ENCODE peak calls at places on chromosomes 16 and 17, in ten cellular contexts. N is breast epithelium, F is sigmoid colon, B is stomach, U is SK-N-SH, M is upper lobe of left lung, W is K562, D is GM23338, Y is spleen, S is transverse colon. R is an unnamed sample.

GRCh38 chr16:2924901-2925820 is 13.4 kb downstream of the FLYWCH1 start:
- DNase-seq in N (no peak), F (no peak), B (no peak), U (peak; percentile 11), M (no peak), W (no peak), D (peak; percentile 91), Y (no peak), S (no peak), R (no peak)

GRCh38 chr16:2824626-2825025 is 5.5 kb upstream of the ZG16B start:
- DNase-seq in N (no peak), F (no peak), B (no peak), U (no peak), M (no peak), W (no peak), D (no peak), Y (peak; percentile 36), S (peak; percentile 2), R (no peak)

GRCh38 chr17:16352303-16352837 is 899 bp downstream of the CENPV start:
- DNase-seq in N (no peak), F (no peak), B (peak; percentile 48), U (peak; percentile 79), M (no peak), W (peak; percentile 62), D (peak; percentile 85), Y (peak; percentile 77), S (peak; percentile 54), R (peak; percentile 41)

GRCh38 chr17:50593321-50593720 is 32.8 kb downstream of the CACNA1G start:
- DNase-seq in N (no peak), F (no peak), B (peak; percentile 49), U (peak; percentile 97), M (peak; percentile 87), W (no peak), D (peak; percentile 67), Y (no peak), S (no peak), R (no peak)

GRCh38 chr17:15955793-15956541 is 11.0 kb downstream of the ADORA2B start:
- DNase-seq in N (no peak), F (peak; percentile 22), B (no peak), U (no peak), M (no peak), W (peak; percentile 78), D (peak; percentile 62), Y (peak; percentile 9), S (no peak), R (no peak)

GRCh38 chr16:48405907-48406306 is 20.7 kb upstream of the SIAH1 start:
- DNase-seq in N (no peak), F (no peak), B (no peak), U (no peak), M (no peak), W (no peak), D (no peak), Y (no peak), S (peak; percentile 39), R (no peak)

GRCh38 chr16:85715169-85716015 is 26.6 kb upstream of the GINS2 start:
- DNase-seq in N (peak; percentile 69), F (no peak), B (no peak), U (no peak), M (no peak), W (no peak), D (peak; percentile 49), Y (no peak), S (no peak), R (no peak)

GRCh38 chr16:47815655-47816054 is 340.1 kb downstream of the ABCC12 start:
- DNase-seq in N (no peak), F (no peak), B (no peak), U (no peak), M (no peak), W (no peak), D (no peak), Y (no peak), S (no peak), R (no peak)

GRCh38 chr16:67235816-67236547 is 9.1 kb downstream of the TMEM208 start:
- DNase-seq in N (no peak), F (no peak), B (no peak), U (no peak), M (no peak), W (peak; percentile 35), D (no peak), Y (peak; percentile 62), S (no peak), R (no peak)

GRCh38 chr16:81158964-81159363 is 62.8 kb upstream of the GCSH start:
- DNase-seq in N (no peak), F (no peak), B (no peak), U (no peak), M (no peak), W (no peak), D (no peak), Y (no peak), S (no peak), R (no peak)

GRCh38 chr16:1965610-1966009 is 984 bp upstream of the RPS2 start:
- DNase-seq in N (no peak), F (no peak), B (no peak), U (no peak), M (no peak), W (no peak), D (no peak), Y (no peak), S (no peak), R (no peak)

GRCh38 chr17:57551321-57552079 is 193.6 kb downstream of the CCDC182 start:
- DNase-seq in N (no peak), F (no peak), B (peak; percentile 43), U (no peak), M (no peak), W (no peak), D (no peak), Y (peak; percentile 94), S (peak; percentile 82), R (peak; percentile 39)

GRCh38 chr16:50394215-50394802 is 25.5 kb upstream of the BRD7 start:
- DNase-seq in N (no peak), F (no peak), B (no peak), U (no peak), M (no peak), W (no peak), D (no peak), Y (no peak), S (no peak), R (no peak)

GRCh38 chr17:50728112-50728429 is 8.7 kb downstream of the LUC7L3 start:
- DNase-seq in N (no peak), F (no peak), B (no peak), U (no peak), M (no peak), W (no peak), D (no peak), Y (no peak), S (no peak), R (no peak)

GRCh38 chr17:30068465-30068864 is 48.2 kb upstream of the NSRP1 start:
- DNase-seq in N (no peak), F (no peak), B (no peak), U (no peak), M (no peak), W (no peak), D (no peak), Y (no peak), S (no peak), R (no peak)

GRCh38 chr17:7561589-7562207 is at the start of gene SENP3:
- DNase-seq in N (peak; percentile 83), F (peak; percentile 96), B (peak; percentile 92), U (peak; percentile 99), M (peak; percentile 93), W (peak; percentile 91), D (peak; percentile 94), Y (peak; percentile 98), S (peak; percentile 93), R (peak; percentile 99)

GRCh38 chr17:7562208-7562605 is 488 bp downstream of the SENP3 start:
- DNase-seq in N (no peak), F (no peak), B (no peak), U (no peak), M (no peak), W (no peak), D (peak; percentile 64), Y (no peak), S (no peak), R (no peak)

GRCh38 chr17:7559307-7560171 is 989 bp downstream of the TNFSF13 start:
- DNase-seq in N (peak; percentile 49), F (no peak), B (peak; percentile 79), U (no peak), M (peak; percentile 86), W (no peak), D (no peak), Y (no peak), S (peak; percentile 74), R (no peak)

GRCh38 chr17:7560172-7561027 is 1.3 kb upstream of the SENP3 start:
- DNase-seq in N (peak; percentile 55), F (peak; percentile 86), B (peak; percentile 81), U (peak; percentile 67), M (peak; percentile 67), W (peak; percentile 75), D (peak; percentile 94), Y (no peak), S (peak; percentile 87), R (no peak)

GRCh38 chr17:7561028-7561575 is 617 bp upstream of the SENP3 start:
- DNase-seq in N (peak; percentile 91), F (peak; percentile 98), B (peak; percentile 96), U (peak; percentile 93), M (peak; percentile 96), W (peak; percentile 87), D (peak; percentile 95), Y (peak; percentile 96), S (peak; percentile 97), R (peak; percentile 87)
- TF ChIP-seq POLR2AphosphoS5 in N (no peak), F (peak; percentile 43), B (peak; percentile 64), U (no peak), M (no peak), W (no peak), D (no peak), Y (no peak), S (peak; percentile 38), R (no peak)

GRCh38 chr17:81419333-81419885 is 24.2 kb downstream of the BAHCC1 start:
- DNase-seq in N (peak; percentile 75), F (peak; percentile 96), B (peak; percentile 84), U (peak; percentile 95), M (peak; percentile 79), W (peak; percentile 46), D (no peak), Y (no peak), S (peak; percentile 82), R (no peak)
- TF ChIP-seq POLR2AphosphoS5 in N (peak; percentile 96), F (peak; percentile 77), B (peak; percentile 90), U (peak; percentile 74), M (peak; percentile 90), W (no peak), D (no peak), Y (peak; percentile 79), S (peak; percentile 57), R (no peak)

DNA sequence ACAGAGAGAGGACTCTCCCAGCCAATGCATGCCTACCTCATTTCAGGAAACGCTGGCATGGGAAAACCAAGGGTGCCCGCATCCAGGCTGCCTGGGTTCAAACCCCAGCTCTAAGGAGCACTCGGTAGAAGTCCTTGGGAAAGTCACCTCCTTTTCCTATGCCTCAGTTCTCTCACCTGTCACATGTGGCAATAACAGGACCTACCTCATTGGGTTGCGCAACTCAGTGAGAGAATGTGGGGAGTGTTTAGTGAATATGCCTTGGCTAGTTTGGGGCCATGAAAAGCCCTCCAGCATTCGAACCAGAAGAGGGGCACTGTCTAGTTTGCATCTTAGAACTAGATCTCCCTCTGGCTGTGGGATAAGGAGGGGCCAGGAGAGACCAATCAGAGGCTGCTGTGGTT is 9.0 kb upstream of the NXPH3 start:
- DNase-seq in N (no peak), F (peak; percentile 81), B (no peak), U (no peak), M (peak; percentile 57), W (no peak), D (no peak), Y (peak; percentile 16), S (no peak), R (no peak)
- TF ChIP-seq POLR2AphosphoS5 in N (no peak), F (no peak), B (no peak), U (no peak), M (no peak), W (no peak), D (no peak), Y (no peak), S (no peak), R (no peak)

GRCh38 chr17:7836596-7837374 is 2.8 kb downstream of the KDM6B start:
- DNase-seq in N (peak; percentile 76), F (peak; percentile 96), B (peak; percentile 95), U (peak; percentile 85), M (peak; percentile 96), W (peak; percentile 93), D (peak; percentile 99), Y (peak; percentile 90), S (peak; percentile 98), R (no peak)
- TF ChIP-seq POLR2AphosphoS5 in N (peak; percentile 87), F (peak; percentile 74), B (peak; percentile 91), U (no peak), M (peak; percentile 97), W (no peak), D (no peak), Y (no peak), S (peak; percentile 57), R (no peak)